ENCODE peak calls at places on chromosome 5, in nine cellular contexts. G, B, W, Q, S, A, E, Y and J are unnamed samples.

GRCh38 chr5:142000176-142000575 is 12.7 kb downstream of the GNPDA1 start:
- DNase-seq in G (no peak), B (no peak), W (no peak), Q (no peak), S (no peak), A (no peak), E (no peak), Y (no peak), J (no peak)

GRCh38 chr5:164860896-164861295 is 1355.5 kb downstream of the MAT2B start:
- DNase-seq in G (no peak), B (no peak), W (no peak), Q (no peak), S (no peak), A (no peak), E (no peak), Y (no peak), J (no peak)

GRCh38 chr5:44875661-44876250 is 67.0 kb downstream of the MRPS30 start:
- DNase-seq in G (no peak), B (peak; percentile 98), W (no peak), Q (no peak), S (peak; percentile 74), A (no peak), E (peak; percentile 50), Y (no peak), J (no peak)

GRCh38 chr5:93006915-93007314 is 574.1 kb downstream of the NR2F1-AS1 start:
- DNase-seq in G (no peak), B (peak; percentile 19), W (no peak), Q (no peak), S (no peak), A (no peak), E (no peak), Y (no peak), J (no peak)

GRCh38 chr5:38845555-38846378 is at the start of gene OSMR:
- DNase-seq in G (peak; percentile 93), B (peak; percentile 98), W (peak; percentile 25), Q (peak; percentile 93), S (peak; percentile 99), A (peak; percentile 99), E (no peak), Y (peak; percentile 94), J (peak; percentile 93)

GRCh38 chr5:14436801-14437542 is 144.6 kb upstream of the OTULINL start:
- DNase-seq in G (no peak), B (no peak), W (no peak), Q (no peak), S (no peak), A (no peak), E (no peak), Y (no peak), J (no peak)

GRCh38 chr5:140346348-140347221 is at the start of gene HBEGF:
- DNase-seq in G (peak; percentile 95), B (peak; percentile 94), W (peak; percentile 90), Q (peak; percentile 90), S (peak; percentile 59), A (peak; percentile 94), E (peak; percentile 84), Y (peak; percentile 89), J (peak; percentile 98)

GRCh38 chr5:146098047-146098446 is 7.3 kb downstream of the PLAC8L1 start:
- DNase-seq in G (no peak), B (no peak), W (no peak), Q (no peak), S (no peak), A (no peak), E (no peak), Y (no peak), J (no peak)

GRCh38 chr5:179147991-179148702 is 88.0 kb downstream of the ZNF354C start:
- DNase-seq in G (no peak), B (no peak), W (no peak), Q (no peak), S (no peak), A (peak; percentile 45), E (no peak), Y (peak; percentile 27), J (peak; percentile 62)

GRCh38 chr5:132266836-132267160 is 9.3 kb downstream of the PDLIM4 start:
- DNase-seq in G (no peak), B (no peak), W (no peak), Q (no peak), S (no peak), A (peak; percentile 45), E (no peak), Y (no peak), J (no peak)

GRCh38 chr5:160219411-160219810 is 9.9 kb upstream of the FABP6 start:
- DNase-seq in G (no peak), B (no peak), W (no peak), Q (no peak), S (no peak), A (no peak), E (no peak), Y (no peak), J (no peak)

GRCh38 chr5:41414598-41414997 is 95.8 kb downstream of the PLCXD3 start:
- DNase-seq in G (no peak), B (peak; percentile 98), W (no peak), Q (no peak), S (peak; percentile 94), A (no peak), E (no peak), Y (no peak), J (no peak)

GRCh38 chr5:17305964-17306725 is 88.7 kb downstream of the BASP1 start:
- DNase-seq in G (peak; percentile 59), B (peak; percentile 93), W (no peak), Q (peak; percentile 31), S (peak; percentile 86), A (peak; percentile 78), E (no peak), Y (no peak), J (no peak)

GRCh38 chr5:26893078-26893477 is 145.3 kb downstream of the CDH9 start:
- DNase-seq in G (no peak), B (no peak), W (no peak), Q (no peak), S (no peak), A (no peak), E (no peak), Y (no peak), J (no peak)

GRCh38 chr5:140356878-140357730 is 2.9 kb upstream of the SLC4A9 start:
- DNase-seq in G (no peak), B (no peak), W (no peak), Q (no peak), S (no peak), A (no peak), E (no peak), Y (no peak), J (no peak)

GRCh38 chr5:90191352-90192045 is 218.1 kb downstream of the CETN3 start:
- DNase-seq in G (no peak), B (no peak), W (no peak), Q (no peak), S (no peak), A (no peak), E (no peak), Y (no peak), J (no peak)

GRCh38 chr5:35617435-35618296 is at the start of gene SPEF2:
- DNase-seq in G (peak; percentile 87), B (peak; percentile 92), W (peak; percentile 92), Q (peak; percentile 81), S (peak; percentile 93), A (peak; percentile 94), E (no peak), Y (peak; percentile 87), J (peak; percentile 91)

GRCh38 chr5:163489055-163489744 is 16.2 kb upstream of the MAT2B start:
- DNase-seq in G (no peak), B (peak; percentile 21), W (no peak), Q (no peak), S (peak; percentile 34), A (no peak), E (no peak), Y (no peak), J (no peak)

GRCh38 chr5:138649316-138649720 is 74.1 kb upstream of the HSPA9 start:
- DNase-seq in G (no peak), B (no peak), W (no peak), Q (no peak), S (no peak), A (peak; percentile 81), E (no peak), Y (no peak), J (peak; percentile 31)

GRCh38 chr5:58335518-58335917 is 124.4 kb downstream of the PLK2 start:
- DNase-seq in G (no peak), B (peak; percentile 46), W (no peak), Q (no peak), S (no peak), A (no peak), E (no peak), Y (no peak), J (no peak)

GRCh38 chr5:109329296-109330252 is 80.2 kb downstream of the PJA2 start:
- DNase-seq in G (no peak), B (peak; percentile 65), W (no peak), Q (no peak), S (peak; percentile 95), A (no peak), E (no peak), Y (no peak), J (no peak)

GRCh38 chr5:14298126-14298847 is 155.1 kb downstream of the TRIO start:
- DNase-seq in G (no peak), B (peak; percentile 51), W (no peak), Q (no peak), S (peak; percentile 70), A (no peak), E (no peak), Y (no peak), J (no peak)

GRCh38 chr5:172774561-172775271 is 3.7 kb upstream of the DUSP1 start:
- DNase-seq in G (no peak), B (no peak), W (no peak), Q (no peak), S (no peak), A (no peak), E (no peak), Y (no peak), J (no peak)
- H3K4me1 ChIP-seq in G (peaks cover 20% of the 10 kb centered on the region), B (peaks cover 60% of the 10 kb centered on the region), W (peaks cover 6% of the 10 kb centered on the region), Q (no peaks in the 10 kb centered on the region), S (peaks cover 36% of the 10 kb centered on the region), A (no peaks in the 10 kb centered on the region), E (peaks cover 36% of the 10 kb centered on the region), Y (peaks cover 52% of the 10 kb centered on the region), J (peaks cover 81% of the 10 kb centered on the region)

DNA sequence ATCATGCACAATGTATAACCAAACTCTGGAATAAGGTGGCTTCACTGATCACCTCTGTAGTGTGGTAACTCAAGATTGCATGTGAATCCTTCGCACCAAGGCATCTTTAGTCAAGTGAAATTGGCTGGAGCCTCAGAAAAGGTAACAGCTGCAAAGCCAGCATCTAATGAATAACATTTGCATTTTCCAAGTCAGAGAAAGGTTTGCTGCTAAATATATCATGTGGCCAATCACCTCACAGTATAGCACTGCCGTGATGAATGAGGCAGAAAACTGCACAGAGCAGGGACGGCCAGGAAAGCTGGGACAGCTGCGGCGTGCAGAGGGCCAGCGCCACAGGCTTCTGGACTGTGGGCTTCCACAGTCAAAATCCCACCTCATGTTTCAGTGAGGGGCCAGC is 18.5 kb downstream of the MRPS27 start:
- DNase-seq in G (no peak), B (no peak), W (no peak), Q (no peak), S (no peak), A (no peak), E (peak; percentile 80), Y (no peak), J (no peak)
- H3K4me1 ChIP-seq in G (no peaks in the 10 kb centered on the region), B (no peaks in the 10 kb centered on the region), W (peaks cover 19% of the 10 kb centered on the region), Q (no peaks in the 10 kb centered on the region), S (no peaks in the 10 kb centered on the region), A (no peaks in the 10 kb centered on the region), E (peaks cover 97% of the 10 kb centered on the region), Y (no peaks in the 10 kb centered on the region), J (no peaks in the 10 kb centered on the region)

GRCh38 chr5:175021886-175022285 is 297.5 kb downstream of the MSX2 start:
- DNase-seq in G (no peak), B (no peak), W (no peak), Q (no peak), S (no peak), A (no peak), E (no peak), Y (no peak), J (no peak)
- H3K4me1 ChIP-seq in G (no peaks in the 10 kb centered on the region), B (no peaks in the 10 kb centered on the region), W (peaks cover 12% of the 10 kb centered on the region), Q (no peaks in the 10 kb centered on the region), S (no peaks in the 10 kb centered on the region), A (no peaks in the 10 kb centered on the region), E (no peaks in the 10 kb centered on the region), Y (no peaks in the 10 kb centered on the region), J (no peaks in the 10 kb centered on the region)

GRCh38 chr5:119290607-119291006 is 65.2 kb upstream of the TNFAIP8 start:
- DNase-seq in G (no peak), B (no peak), W (no peak), Q (no peak), S (no peak), A (no peak), E (no peak), Y (no peak), J (no peak)
- H3K4me1 ChIP-seq in G (peaks cover 28% of the 10 kb centered on the region), B (peaks cover 30% of the 10 kb centered on the region), W (peaks cover 21% of the 10 kb centered on the region), Q (peaks cover 9% of the 10 kb centered on the region), S (no peaks in the 10 kb centered on the region), A (no peaks in the 10 kb centered on the region), E (peaks cover 70% of the 10 kb centered on the region), Y (peaks cover 8% of the 10 kb centered on the region), J (peaks cover 13% of the 10 kb centered on the region)